ENCODE peak calls at places on chromosomes 4 and X, in nine cellular contexts. J, F, C, P, W, T, E, L and D are unnamed samples.

GRCh38 chr4:23903859-23904438 is 14.1 kb upstream of the PPARGC1A start:
- DNase-seq in E (no peak), W (no peak), C (no peak), F (no peak), J (no peak), P (no peak), T (peak; percentile 37), L (no peak), D (no peak)

GRCh38 chrX:68045008-68045577 is 388.2 kb downstream of the OPHN1 start:
- DNase-seq in W (peak; percentile 4), L (no peak), T (no peak), P (no peak), F (no peak), J (no peak), C (no peak), E (no peak), D (peak; percentile 46)

GRCh38 chr4:158936238-158936637 is 166.6 kb upstream of the RAPGEF2 start:
- DNase-seq in T (no peak), P (no peak), C (no peak), F (no peak), L (no peak), W (peak; percentile 61), E (no peak), J (no peak), D (no peak)

GRCh38 chr4:44660396-44660795 is 9.0 kb upstream of the YIPF7 start:
- DNase-seq in T (no peak), W (peak; percentile 8), L (no peak), F (peak; percentile 23), P (no peak), E (no peak), C (no peak), J (no peak), D (no peak)

GRCh38 chr4:6335040-6335590 is 65.5 kb downstream of the WFS1 start:
- DNase-seq in P (no peak), C (no peak), J (no peak), E (peak; percentile 49), T (no peak), W (no peak), L (no peak), F (no peak), D (no peak)

GRCh38 chrX:40148439-40149285 is 50.9 kb upstream of the BCOR start:
- DNase-seq in P (peak; percentile 62), F (peak; percentile 63), J (no peak), W (no peak), T (peak; percentile 35), C (no peak), L (peak; percentile 54), E (no peak), D (no peak)

GRCh38 chr4:71553605-71554004 is 214.8 kb downstream of the SLC4A4 start:
- DNase-seq in L (no peak), P (peak; percentile 13), T (peak; percentile 46), J (no peak), C (peak; percentile 12), W (peak; percentile 71), F (peak; percentile 64), E (peak; percentile 62), D (no peak)

GRCh38 chr4:122635205-122635604 is 14.3 kb upstream of the IL21 start:
- DNase-seq in T (no peak), J (peak; percentile 54), L (peak; percentile 56), F (no peak), C (no peak), W (no peak), E (no peak), P (no peak), D (no peak)

GRCh38 chr4:118732591-118733330 is 47.6 kb downstream of the METTL14 start:
- DNase-seq in L (no peak), W (peak; percentile 90), J (no peak), T (no peak), E (no peak), P (no peak), F (no peak), C (peak; percentile 59), D (peak; percentile 49)

GRCh38 chr4:10237131-10237530 is 120.5 kb upstream of the WDR1 start:
- DNase-seq in W (no peak), P (no peak), E (no peak), L (no peak), J (no peak), C (no peak), F (no peak), T (no peak), D (no peak)

GRCh38 chr4:183404016-183404415 is 40.4 kb upstream of the CDKN2AIP start:
- DNase-seq in T (no peak), L (no peak), F (no peak), W (no peak), P (no peak), C (no peak), J (no peak), E (no peak), D (no peak)

GRCh38 chr4:138870739-138871633 is 144.6 kb upstream of the NOCT start:
- DNase-seq in P (peak; percentile 81), C (peak; percentile 52), E (peak; percentile 87), J (peak; percentile 7), W (peak; percentile 81), T (peak; percentile 86), L (peak; percentile 77), F (peak; percentile 80), D (peak; percentile 46)

GRCh38 chr4:103753868-103754653 is 34.3 kb upstream of the TACR3 start:
- DNase-seq in C (no peak), P (no peak), L (no peak), T (no peak), W (no peak), E (peak; percentile 46), J (no peak), F (no peak), D (no peak)

GRCh38 chr4:173257732-173258717 is 76.1 kb downstream of the HMGB2 start:
- DNase-seq in P (peak; percentile 81), F (peak; percentile 73), E (peak; percentile 79), W (peak; percentile 78), J (no peak), T (peak; percentile 75), L (peak; percentile 74), C (peak; percentile 38), D (peak; percentile 41)

GRCh38 chr4:119138046-119138445 is 2.4 kb downstream of the MYOZ2 start:
- DNase-seq in L (no peak), C (no peak), F (no peak), J (no peak), W (no peak), T (peak; percentile 27), E (no peak), P (peak; percentile 21), D (peak; percentile 51)

GRCh38 chr4:37661643-37662221 is 24.4 kb downstream of the RELL1 start:
- DNase-seq in C (no peak), L (peak; percentile 48), E (no peak), P (no peak), F (no peak), T (no peak), W (peak; percentile 32), J (no peak), D (peak; percentile 70)

DNA sequence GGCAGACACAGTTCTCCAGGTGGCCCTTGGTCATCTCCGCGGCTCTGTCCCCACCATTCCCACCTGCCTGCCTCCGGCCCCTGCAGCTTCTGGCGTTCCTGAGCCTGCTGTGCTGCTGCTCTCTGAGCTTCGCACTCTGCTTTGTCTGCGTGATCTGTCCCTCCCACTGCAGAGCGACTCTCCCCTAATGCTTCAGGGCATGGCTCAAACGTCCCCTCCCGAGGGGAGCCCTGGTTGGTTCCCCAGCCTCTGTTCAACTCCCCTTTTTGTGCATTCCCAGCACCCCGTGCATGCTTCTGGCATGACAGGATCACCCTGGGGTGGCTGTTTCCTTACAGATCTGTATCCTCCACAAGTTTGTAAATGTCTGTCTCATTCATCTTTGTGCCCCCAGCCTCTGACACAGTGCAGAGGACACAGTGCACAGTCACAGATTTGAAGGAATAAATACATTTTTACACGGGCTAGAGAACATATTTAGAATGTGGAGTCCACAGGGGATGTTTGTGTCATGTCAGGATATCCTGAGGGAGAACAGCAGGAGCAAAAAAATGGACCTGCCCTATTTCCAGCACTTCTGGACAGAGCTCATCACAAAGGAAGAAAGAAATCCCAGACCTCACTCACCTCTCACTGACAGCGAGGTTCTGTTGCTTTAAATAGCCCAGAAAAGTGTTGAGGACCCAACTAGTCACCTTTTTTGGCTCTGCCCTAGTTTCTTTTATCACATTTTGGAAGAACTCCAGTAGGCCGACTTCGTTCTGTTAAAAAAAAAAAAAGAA is 72.6 kb downstream of the GATB start:
- DNase-seq in E (no peak), F (no peak), C (no peak), P (peak; percentile 63), T (no peak), J (no peak), L (peak; percentile 21), W (peak; percentile 39), D (peak; percentile 51)
- H3K4me1 ChIP-seq in E (peaks cover 12% of the 10 kb centered on the region), F (peaks cover 25% of the 10 kb centered on the region), C (no peaks in the 10 kb centered on the region), P (peaks cover 24% of the 10 kb centered on the region), T (peaks cover 26% of the 10 kb centered on the region), J (no peaks in the 10 kb centered on the region), L (peaks cover 13% of the 10 kb centered on the region), W (peaks cover 47% of the 10 kb centered on the region), D (peaks cover 42% of the 10 kb centered on the region)

DNA sequence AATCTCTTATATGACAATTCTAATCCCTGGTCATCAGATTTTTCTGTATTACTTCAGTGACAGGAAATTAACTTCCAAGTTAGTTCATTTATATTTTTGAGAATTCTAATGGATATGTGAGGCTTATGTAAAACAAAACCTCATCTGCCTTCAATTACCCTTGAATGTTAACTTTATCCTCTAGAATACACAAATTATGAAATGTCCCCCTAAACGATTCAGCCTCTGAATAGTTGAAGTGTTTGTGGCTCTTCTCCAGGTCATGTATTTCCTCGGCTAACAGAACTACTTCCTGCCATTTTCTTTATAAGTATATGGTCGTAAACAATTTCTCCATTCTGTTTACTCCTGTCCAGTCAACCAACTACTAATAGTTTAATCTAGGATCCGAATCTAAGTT is 401.3 kb downstream of the PCDH10 start:
- DNase-seq in P (no peak), W (no peak), E (no peak), L (no peak), T (no peak), C (no peak), J (no peak), F (no peak), D (no peak)
- H2AFZ ChIP-seq in P (no peak overlapping the region), W (no peak overlapping the region), E (no peak overlapping the region), L (no peak overlapping the region), T (no peak overlapping the region), C (no peak overlapping the region), J (no peak overlapping the region), F (no peak overlapping the region), D (no peak overlapping the region)

GRCh38 chrX:24659646-24660045 is 12.5 kb upstream of the PCYT1B start:
- DNase-seq in L (no peak), E (no peak), W (no peak), J (no peak), T (no peak), P (no peak), C (no peak), F (no peak), D (no peak)
- H3K4me1 ChIP-seq in L (no peaks in the 10 kb centered on the region), E (no peaks in the 10 kb centered on the region), W (no peaks in the 10 kb centered on the region), J (no peaks in the 10 kb centered on the region), T (peaks cover 26% of the 10 kb centered on the region), P (peaks cover 33% of the 10 kb centered on the region), C (no peaks in the 10 kb centered on the region), F (no peaks in the 10 kb centered on the region), D (no peaks in the 10 kb centered on the region)

GRCh38 chr4:137739391-137739790 is 207.1 kb upstream of the PCDH18 start:
- DNase-seq in F (no peak), J (no peak), W (peak; percentile 9), T (no peak), L (no peak), C (no peak), P (peak; percentile 13), E (no peak), D (no peak)

GRCh38 chr4:137740192-137740591 is 207.9 kb upstream of the PCDH18 start:
- DNase-seq in C (no peak), T (no peak), F (no peak), J (no peak), P (no peak), W (peak; percentile 15), L (no peak), E (no peak), D (no peak)

GRCh38 chr4:137735561-137736104 is 203.3 kb upstream of the PCDH18 start:
- DNase-seq in E (no peak), F (no peak), W (no peak), T (no peak), J (no peak), C (no peak), P (no peak), L (no peak), D (no peak)

GRCh38 chr4:137738377-137738990 is 206.2 kb upstream of the PCDH18 start:
- DNase-seq in J (no peak), E (no peak), F (no peak), P (no peak), W (no peak), T (no peak), C (no peak), L (no peak), D (no peak)
- H2AFZ ChIP-seq in J (no peak overlapping the region), E (no peak overlapping the region), F (no peak overlapping the region), P (no peak overlapping the region), W (peak overlapping the region; percentile 46), T (no peak overlapping the region), C (no peak overlapping the region), L (no peak overlapping the region), D (no peak overlapping the region)